ENCODE peak calls at places on chromosome 21, in four cellular contexts. H, N, I and U are unnamed samples.

GRCh38 chr21:18801468-18801867 is 397.9 kb upstream of the TMPRSS15 start:
- DNase-seq in H (no peak), N (no peak), I (no peak), U (no peak)

GRCh38 chr21:42594616-42595280 is 58.7 kb upstream of the PDE9A start:
- DNase-seq in H (no peak), N (no peak), I (no peak), U (no peak)

GRCh38 chr21:17416139-17416538 is 96.7 kb upstream of the CXADR start:
- DNase-seq in H (no peak), N (no peak), I (no peak), U (no peak)

GRCh38 chr21:26846036-26846931 is 1.1 kb upstream of the ADAMTS1 start:
- DNase-seq in H (no peak), N (no peak), I (no peak), U (no peak)

GRCh38 chr21:35578831-35579470 is 481.4 kb downstream of the SETD4 start:
- DNase-seq in H (no peak), N (no peak), I (no peak), U (no peak)

GRCh38 chr21:35254006-35254751 is 205.1 kb upstream of the RUNX1 start:
- DNase-seq in H (no peak), N (no peak), I (no peak), U (no peak)

GRCh38 chr21:41766883-41767605 is at the start of gene RIPK4:
- DNase-seq in H (peak), N (peak), I (peak), U (no peak)

GRCh38 chr21:37452222-37452621 is 85.6 kb downstream of the DYRK1A start:
- DNase-seq in H (no peak), N (no peak), I (no peak), U (no peak)

GRCh38 chr21:42512346-42513034 is 1.2 kb upstream of the SLC37A1 start:
- DNase-seq in H (no peak), N (no peak), I (no peak), U (no peak)

GRCh38 chr21:42844411-42845113 is 34.8 kb downstream of the WDR4 start:
- DNase-seq in H (no peak), N (no peak), I (no peak), U (no peak)

GRCh38 chr21:28608646-28609045 is 384.0 kb downstream of the LTN1 start:
- DNase-seq in H (no peak), N (no peak), I (no peak), U (no peak)

GRCh38 chr21:33951276-33952178 is 35.9 kb upstream of the ATP5PO start:
- DNase-seq in H (no peak), N (no peak), I (no peak), U (no peak)

GRCh38 chr21:42796327-42797062 is 82.8 kb downstream of the WDR4 start:
- DNase-seq in H (no peak), N (no peak), I (no peak), U (no peak)

GRCh38 chr21:24023402-24023801 is 1583.9 kb downstream of the MRPL39 start:
- DNase-seq in H (no peak), N (no peak), I (peak), U (no peak)